ENCODE peak calls at places on chromosomes 16 and 17, in ten cellular contexts. W is NCI-H1436; E is naive thymus-derived CD4-positive, alpha-beta T cell; N is A172; O is NCI-H460; P is IMR-90; Y is T-cell; T is NCI-H1694 treated with DMSO at 0.1 percent for 48 hours; K is activated naive CD4-positive, alpha-beta T cell treated with anti-CD3 and anti-CD28 coated beads, Interleukin-2, amount 50 U/mL, for 72 hours; C is H7. G is an unnamed sample.

GRCh38 chr17:8122391-8122922 is 1.4 kb downstream of the HES7 start:
- DNase-seq in N (peak), K (no peak), P (peak), Y (no peak), W (no peak), C (peak), T (no peak), E (no peak), O (no peak), G (peak)

GRCh38 chr16:21301168-21301894 is 23.2 kb upstream of the CRYM start:
- DNase-seq in W (peak), E (no peak), T (peak), O (peak), K (peak), P (peak), N (peak), C (peak), Y (no peak), G (peak)

GRCh38 chr17:77002103-77003045 is 134.2 kb downstream of the MGAT5B start:
- DNase-seq in T (no peak), N (peak), C (peak), E (no peak), W (no peak), O (no peak), Y (no peak), K (no peak), P (peak), G (no peak)

GRCh38 chr16:30026449-30026848 is 3.5 kb downstream of the C16orf92 start:
- DNase-seq in O (no peak), C (no peak), N (no peak), W (no peak), Y (no peak), P (no peak), E (no peak), T (no peak), K (no peak), G (no peak)

GRCh38 chr17:48215583-48216139 is 108.1 kb downstream of the SNX11 start:
- DNase-seq in P (peak), E (no peak), W (no peak), T (peak), K (no peak), C (peak), Y (no peak), N (peak), O (peak), G (no peak)

GRCh38 chr17:81512984-81513668 is 527 bp upstream of the ACTG1 start:
- DNase-seq in K (peak), C (peak), E (peak), W (peak), T (peak), P (peak), O (no peak), N (peak), Y (peak), G (peak)

GRCh38 chr17:81120149-81120484 is 45.2 kb upstream of the PVALEF start:
- DNase-seq in P (no peak), C (no peak), T (no peak), O (no peak), Y (no peak), W (no peak), K (no peak), E (no peak), N (no peak), G (no peak)

GRCh38 chr16:6558133-6558532 is 774.5 kb upstream of the RBFOX1 start:
- DNase-seq in T (no peak), N (no peak), Y (no peak), P (no peak), W (no peak), E (no peak), K (no peak), C (peak), O (no peak), G (no peak)

GRCh38 chr17:38606646-38607611 is 1.2 kb upstream of the SRCIN1 start:
- DNase-seq in P (no peak), E (no peak), K (no peak), N (no peak), C (peak), Y (no peak), O (no peak), W (no peak), T (peak), G (no peak)

GRCh38 chr17:73933164-73933766 is 270.2 kb upstream of the RPL38 start:
- DNase-seq in O (no peak), W (no peak), N (no peak), K (no peak), P (no peak), C (no peak), E (no peak), Y (no peak), T (no peak), G (no peak)

GRCh38 chr16:84245933-84246678 is 6.3 kb upstream of the KCNG4 start:
- DNase-seq in T (no peak), K (no peak), E (no peak), N (no peak), P (no peak), O (no peak), C (no peak), Y (no peak), W (no peak), G (no peak)

GRCh38 chr17:42804918-42805367 is 6.3 kb downstream of the CNTD1 start:
- DNase-seq in P (peak), O (no peak), W (no peak), T (no peak), Y (no peak), K (no peak), N (no peak), C (no peak), E (no peak), G (no peak)

GRCh38 chr16:28491080-28491969 is 549 bp downstream of the CLN3 start:
- DNase-seq in N (no peak), W (no peak), K (no peak), T (no peak), E (no peak), O (no peak), Y (no peak), P (no peak), C (peak), G (peak)

GRCh38 chr17:1038459-1039118 is 41.7 kb downstream of the TIMM22 start:
- DNase-seq in Y (no peak), T (no peak), O (no peak), K (no peak), E (no peak), C (no peak), P (no peak), W (no peak), N (no peak), G (no peak)

GRCh38 chr16:31118223-31119155 is 1.0 kb downstream of the KAT8 start:
- DNase-seq in E (no peak), T (no peak), W (no peak), N (no peak), O (no peak), P (peak), C (peak), K (no peak), Y (no peak), G (no peak)

GRCh38 chr17:81553616-81554181 is 1.5 kb upstream of the FAAP100 start:
- DNase-seq in P (peak), N (peak), W (peak), O (peak), T (no peak), Y (no peak), C (no peak), K (peak), E (no peak), G (peak)

GRCh38 chr17:8698142-8699050 is 46.2 kb downstream of the CCDC42 start:
- DNase-seq in T (no peak), P (peak), C (peak), N (no peak), Y (no peak), E (no peak), K (no peak), O (no peak), W (no peak), G (no peak)

GRCh38 chr16:67847064-67847861 is at the start of gene CENPT:
- DNase-seq in N (peak), T (peak), O (no peak), E (no peak), P (peak), Y (no peak), W (peak), K (no peak), C (peak), G (peak)

GRCh38 chr17:4276514-4276913 is 12.7 kb upstream of the ANKFY1 start:
- DNase-seq in W (no peak), E (no peak), N (no peak), O (no peak), C (no peak), Y (no peak), P (no peak), T (no peak), K (no peak), G (no peak)

GRCh38 chr17:21001813-21002221 is 41.0 kb downstream of the USP22 start:
- DNase-seq in P (no peak), W (no peak), C (no peak), N (no peak), E (no peak), Y (no peak), O (no peak), K (no peak), T (no peak), G (no peak)

GRCh38 chr16:83781-84615 is 6.0 kb downstream of the MPG start:
- DNase-seq in N (peak), E (no peak), W (no peak), T (no peak), K (no peak), Y (no peak), C (no peak), O (no peak), P (peak), G (peak)

GRCh38 chr17:78883090-78883532 is 19.9 kb downstream of the CEP295NL start:
- DNase-seq in E (no peak), C (no peak), T (no peak), O (peak), W (no peak), N (peak), Y (no peak), K (no peak), P (peak), G (no peak)

GRCh38 chr16:24850289-24850931 is 4.6 kb downstream of the SLC5A11 start:
- DNase-seq in K (no peak), P (peak), C (no peak), E (no peak), T (no peak), O (no peak), Y (no peak), W (no peak), N (peak), G (peak)

GRCh38 chr17:45975640-45976295 is 23.3 kb upstream of the STH start:
- DNase-seq in N (no peak), W (no peak), O (no peak), Y (no peak), K (no peak), P (no peak), C (no peak), E (no peak), T (no peak), G (no peak)

G was measured in activated CD4-positive, alpha-beta memory T cell treated with anti-CD3 and anti-CD28 coated beads for 36 hours.